ENCODE peak calls at places on chromosomes 12 and 14, in four cellular contexts. One of them, this sample, is unnamed.
A peak's percentile ranks its signal among the peaks of the same experiment; 100 is the strongest.

GRCh38 chr12:44357476-44357875 is 518.6 kb downstream of the NELL2 start:
- DNase-seq in K562: no peak
- DNase-seq in SK-N-SH: no peak
- DNase-seq in GM12878: no peak
- DNase-seq in this sample: no peak

GRCh38 chr12:130880411-130880885 is 8.6 kb downstream of the RAN start:
- DNase-seq in K562: no peak
- DNase-seq in SK-N-SH: no peak
- DNase-seq in GM12878: no peak
- DNase-seq in this sample: no peak

GRCh38 chr12:7602287-7602686 is 63.4 kb downstream of the APOBEC1 start:
- DNase-seq in K562: no peak
- DNase-seq in SK-N-SH: no peak
- DNase-seq in GM12878: no peak
- DNase-seq in this sample: no peak

GRCh38 chr14:88604213-88604612 is 41.4 kb downstream of the ZC3H14 start:
- DNase-seq in K562: no peak
- DNase-seq in SK-N-SH: no peak
- DNase-seq in GM12878: no peak
- DNase-seq in this sample: no peak

GRCh38 chr12:57518176-57518919 is 2.0 kb downstream of the DDIT3 start:
- DNase-seq in K562: no peak
- DNase-seq in SK-N-SH: no peak
- DNase-seq in GM12878: no peak
- DNase-seq in this sample: no peak

GRCh38 chr14:77682158-77682553 is 25.7 kb downstream of the ALKBH1 start:
- DNase-seq in K562: no peak
- DNase-seq in SK-N-SH: no peak
- DNase-seq in GM12878: no peak
- DNase-seq in this sample: no peak

GRCh38 chr12:120705618-120706017 is 4.6 kb upstream of the UNC119B start:
- DNase-seq in K562: no peak
- DNase-seq in SK-N-SH: no peak
- DNase-seq in GM12878: no peak
- DNase-seq in this sample: no peak

GRCh38 chr14:35389315-35389667 is 15.3 kb downstream of the NFKBIA start:
- DNase-seq in K562: no peak
- DNase-seq in SK-N-SH: no peak
- DNase-seq in GM12878: no peak
- DNase-seq in this sample: no peak

DNA sequence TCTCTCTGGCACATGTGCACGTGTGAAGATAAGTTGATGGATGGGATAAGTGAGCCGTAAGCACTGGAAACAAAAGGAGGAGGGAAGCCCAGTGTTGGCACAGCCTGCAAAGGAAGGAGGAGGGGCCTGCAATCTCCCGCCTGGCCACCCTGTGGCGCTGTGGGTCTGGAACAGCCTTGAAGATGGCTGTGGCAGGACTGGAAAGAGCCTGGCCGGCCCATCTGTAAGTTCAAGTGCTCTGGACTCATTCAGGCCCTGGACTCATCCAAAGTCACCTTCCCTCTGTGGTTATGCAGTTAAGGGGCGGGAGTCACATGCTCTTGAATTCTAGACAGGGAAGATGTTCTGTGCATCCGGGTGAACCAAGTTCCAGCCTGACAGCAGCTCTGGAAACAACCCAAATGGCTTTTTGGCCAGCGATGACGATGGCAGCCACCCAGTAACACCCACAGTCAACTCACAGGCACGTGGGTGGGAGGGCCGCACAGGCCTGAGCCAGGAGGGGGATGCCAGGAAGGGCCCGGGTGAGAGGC is 50.4 kb downstream of the CHGA start:
- DNase-seq in K562: peak; percentile 51
- DNase-seq in SK-N-SH: peak; percentile 74
- DNase-seq in GM12878: no peak
- DNase-seq in this sample: peak; percentile 97
- TF ChIP-seq USF1 in K562: no peak
- TF ChIP-seq USF1 in SK-N-SH: no peak
- TF ChIP-seq USF1 in GM12878: no peak
- TF ChIP-seq USF1 in this sample: no peak

GRCh38 chr14:101717663-101718490 is 43.6 kb upstream of the PPP2R5C start:
- DNase-seq in K562: peak; percentile 1
- DNase-seq in SK-N-SH: no peak
- DNase-seq in GM12878: no peak
- DNase-seq in this sample: no peak
- TF ChIP-seq USF1 in K562: no peak
- TF ChIP-seq USF1 in SK-N-SH: no peak
- TF ChIP-seq USF1 in GM12878: no peak
- TF ChIP-seq USF1 in this sample: no peak

DNA sequence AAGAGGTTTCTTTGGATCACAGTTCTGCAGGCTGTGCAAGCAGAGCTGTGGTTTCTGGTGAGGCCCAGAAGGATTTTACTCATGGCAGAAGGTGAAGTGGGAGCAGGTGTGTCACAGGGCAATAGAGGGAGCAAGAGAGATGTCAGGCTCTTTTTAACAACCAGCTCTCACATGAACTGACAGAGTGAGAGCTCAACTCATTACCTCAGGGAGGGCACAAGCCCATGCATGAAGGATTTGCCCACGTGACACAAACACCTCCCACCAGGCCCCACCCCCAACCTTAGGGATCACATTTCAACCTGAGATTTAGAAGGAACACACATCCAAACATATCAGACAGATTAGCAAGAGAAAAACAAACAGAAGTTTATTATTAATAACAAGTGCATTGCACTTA is 470.4 kb downstream of the GALC start:
- DNase-seq in K562: no peak
- DNase-seq in SK-N-SH: no peak
- DNase-seq in GM12878: no peak
- DNase-seq in this sample: peak; percentile 57
- TF ChIP-seq USF1 in K562: no peak
- TF ChIP-seq USF1 in SK-N-SH: no peak
- TF ChIP-seq USF1 in GM12878: no peak
- TF ChIP-seq USF1 in this sample: peak; percentile 88

DNA sequence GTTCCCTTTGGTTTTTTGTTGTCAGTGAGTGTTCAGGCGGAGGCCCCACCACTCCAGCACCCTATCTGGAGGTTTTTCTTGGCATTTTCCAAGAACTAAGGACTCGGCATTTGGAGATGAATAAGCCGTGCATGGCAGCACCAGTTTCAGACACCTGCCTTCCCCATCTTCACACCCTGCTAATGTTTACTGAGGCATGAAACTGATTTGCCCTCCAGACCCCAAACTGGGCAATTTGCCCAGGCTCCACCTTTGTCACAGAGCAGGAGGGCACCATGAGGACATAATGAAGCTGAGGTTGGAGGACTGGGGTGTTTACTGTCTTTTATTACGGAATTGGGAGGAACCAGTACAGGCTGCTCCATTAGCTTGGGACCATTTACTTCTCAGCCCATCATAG is 113.4 kb downstream of the LGMN start:
- DNase-seq in K562: no peak
- DNase-seq in SK-N-SH: no peak
- DNase-seq in GM12878: no peak
- DNase-seq in this sample: no peak
- TF ChIP-seq USF1 in K562: no peak
- TF ChIP-seq USF1 in SK-N-SH: no peak
- TF ChIP-seq USF1 in GM12878: no peak
- TF ChIP-seq USF1 in this sample: no peak

GRCh38 chr14:101521306-101521935 is 39.9 kb upstream of the DIO3 start:
- DNase-seq in K562: no peak
- DNase-seq in SK-N-SH: no peak
- DNase-seq in GM12878: no peak
- DNase-seq in this sample: no peak
- TF ChIP-seq USF1 in K562: no peak
- TF ChIP-seq USF1 in SK-N-SH: no peak
- TF ChIP-seq USF1 in GM12878: no peak
- TF ChIP-seq USF1 in this sample: no peak